ENCODE peak calls at places on chromosome 5, in nine cellular contexts. D, W, N, T, R, A, F, S and V are unnamed samples.

GRCh38 chr5:172444626-172445365 is 9.5 kb downstream of the SH3PXD2B start:
- DNase-seq in D (no peak), W (no peak), N (no peak), T (no peak), R (no peak), A (no peak), F (no peak), S (no peak), V (no peak)

GRCh38 chr5:926416-927171 is 33.9 kb downstream of the TRIP13 start:
- DNase-seq in D (no peak), W (no peak), N (peak), T (no peak), R (no peak), A (peak), F (peak), S (no peak), V (no peak)

GRCh38 chr5:170642776-170643436 is 139.1 kb downstream of the KCNIP1 start:
- DNase-seq in D (no peak), W (no peak), N (no peak), T (no peak), R (no peak), A (no peak), F (no peak), S (no peak), V (no peak)

GRCh38 chr5:2991884-2992283 is 240.4 kb upstream of the IRX2 start:
- DNase-seq in D (no peak), W (no peak), N (no peak), T (no peak), R (no peak), A (no peak), F (no peak), S (no peak), V (no peak)

GRCh38 chr5:119274767-119275130 is 81.1 kb upstream of the TNFAIP8 start:
- DNase-seq in D (no peak), W (no peak), N (no peak), T (peak), R (no peak), A (no peak), F (no peak), S (no peak), V (no peak)

GRCh38 chr5:174317261-174317894 is 271.9 kb downstream of the NSG2 start:
- DNase-seq in D (no peak), W (no peak), N (peak), T (peak), R (no peak), A (no peak), F (no peak), S (peak), V (peak)

GRCh38 chr5:74630387-74631087 is 10.0 kb downstream of the ENC1 start:
- DNase-seq in D (no peak), W (peak), N (no peak), T (peak), R (no peak), A (no peak), F (no peak), S (no peak), V (no peak)

GRCh38 chr5:178114325-178115135 is 1.2 kb downstream of the N4BP3 start:
- DNase-seq in D (no peak), W (peak), N (no peak), T (no peak), R (peak), A (peak), F (no peak), S (no peak), V (peak)

GRCh38 chr5:147673276-147673675 is 109.3 kb downstream of the JAKMIP2 start:
- DNase-seq in D (no peak), W (no peak), N (no peak), T (no peak), R (no peak), A (no peak), F (no peak), S (no peak), V (no peak)

GRCh38 chr5:20030125-20030524 is 42.1 kb upstream of the CDH18 start:
- DNase-seq in D (no peak), W (no peak), N (no peak), T (no peak), R (no peak), A (no peak), F (no peak), S (no peak), V (no peak)

GRCh38 chr5:170495796-170496195 is 8.0 kb upstream of the KCNIP1 start:
- DNase-seq in D (no peak), W (no peak), N (no peak), T (no peak), R (no peak), A (no peak), F (no peak), S (no peak), V (no peak)

GRCh38 chr5:152331718-152332117 is 73.4 kb downstream of the NMUR2 start:
- DNase-seq in D (no peak), W (no peak), N (no peak), T (no peak), R (no peak), A (no peak), F (no peak), S (no peak), V (no peak)

GRCh38 chr5:43658499-43658898 is 55.5 kb downstream of the NNT start:
- DNase-seq in D (no peak), W (no peak), N (no peak), T (peak), R (no peak), A (no peak), F (no peak), S (no peak), V (no peak)

GRCh38 chr5:14440598-14441401 is 140.8 kb upstream of the OTULINL start:
- DNase-seq in D (peak), W (no peak), N (no peak), T (peak), R (no peak), A (no peak), F (no peak), S (peak), V (peak)

GRCh38 chr5:133900498-133901270 is 67.7 kb downstream of the C5orf15 start:
- DNase-seq in D (no peak), W (no peak), N (no peak), T (no peak), R (no peak), A (no peak), F (no peak), S (no peak), V (no peak)

GRCh38 chr5:133831506-133832224 is 136.8 kb downstream of the C5orf15 start:
- DNase-seq in D (no peak), W (no peak), N (no peak), T (peak), R (no peak), A (no peak), F (no peak), S (no peak), V (no peak)

GRCh38 chr5:56501949-56502557 is 268.9 kb upstream of the ANKRD55 start:
- DNase-seq in D (no peak), W (no peak), N (no peak), T (peak), R (no peak), A (no peak), F (no peak), S (no peak), V (no peak)

GRCh38 chr5:67353500-67353931 is 156.9 kb upstream of the CD180 start:
- DNase-seq in D (no peak), W (no peak), N (no peak), T (no peak), R (no peak), A (no peak), F (peak), S (peak), V (no peak)